ENCODE peak calls at places on chromosomes 13 and 19, in ten cellular contexts. Q, N, Y, P, J, K, S, X, F and Z are unnamed samples.

GRCh38 chr19:56639217-56639616 is 3.7 kb upstream of the SMIM17 start:
- DNase-seq in N (peak; percentile 30), K (peak; percentile 5), Q (no peak), F (no peak), P (no peak), J (no peak), Y (peak; percentile 3), S (no peak), X (peak; percentile 8), Z (no peak)

GRCh38 chr19:35249848-35250711 is 1.3 kb downstream of the LSR start:
- DNase-seq in P (no peak), K (no peak), J (no peak), Y (no peak), F (no peak), Q (peak; percentile 7), S (no peak), N (no peak), X (no peak), Z (no peak)

GRCh38 chr19:10228925-10229324 is 2.2 kb downstream of the S1PR2 start:
- DNase-seq in K (peak; percentile 73), Y (peak; percentile 41), X (peak; percentile 57), J (no peak), N (peak; percentile 39), Q (peak; percentile 54), S (no peak), F (no peak), P (no peak), Z (peak; percentile 34)

GRCh38 chr19:7788178-7788932 is 25.3 kb downstream of the CLEC4M start:
- DNase-seq in N (no peak), X (no peak), K (no peak), J (no peak), Y (no peak), P (no peak), F (no peak), S (no peak), Q (peak; percentile 36), Z (peak; percentile 57)

GRCh38 chr19:54218960-54219661 is 3.7 kb downstream of the LILRB3 start:
- DNase-seq in X (no peak), Y (no peak), J (no peak), N (no peak), S (no peak), P (no peak), K (no peak), Q (no peak), F (no peak), Z (no peak)

GRCh38 chr13:60617863-60618733 is 221.1 kb downstream of the TDRD3 start:
- DNase-seq in X (peak; percentile 63), J (no peak), P (no peak), K (no peak), N (peak; percentile 43), F (no peak), Y (peak; percentile 36), Q (peak; percentile 38), S (no peak), Z (no peak)

GRCh38 chr19:18416778-18417249 is 2.4 kb upstream of the SSBP4 start:
- DNase-seq in Y (peak; percentile 78), X (peak; percentile 96), J (no peak), N (peak; percentile 67), K (peak; percentile 80), S (no peak), Q (peak; percentile 88), P (no peak), F (peak; percentile 71), Z (peak; percentile 96)

GRCh38 chr13:103952183-103952582 is 886.0 kb upstream of the SLC10A2 start:
- DNase-seq in S (no peak), J (no peak), F (no peak), K (no peak), N (peak; percentile 9), P (no peak), X (no peak), Q (no peak), Y (no peak), Z (no peak)

GRCh38 chr19:31350693-31351211 is 1.5 kb upstream of the TSHZ3 start:
- DNase-seq in S (no peak), P (no peak), Q (peak; percentile 51), K (no peak), J (no peak), N (peak; percentile 22), X (peak; percentile 66), Y (peak; percentile 56), F (peak; percentile 41), Z (peak; percentile 78)

GRCh38 chr19:2380567-2380966 is 20.5 kb downstream of the TMPRSS9 start:
- DNase-seq in N (no peak), X (no peak), Q (no peak), K (no peak), P (no peak), F (no peak), S (no peak), Y (no peak), J (no peak), Z (no peak)

GRCh38 chr19:32748497-32748896 is 28.9 kb downstream of the TDRD12 start:
- DNase-seq in X (no peak), J (no peak), S (no peak), Q (peak; percentile 17), P (peak; percentile 35), Y (no peak), K (peak; percentile 49), N (peak; percentile 4), F (no peak), Z (no peak)

GRCh38 chr13:64810701-64811258 is 2419.4 kb downstream of the PCDH9 start:
- DNase-seq in Y (peak; percentile 29), Q (no peak), K (no peak), X (peak; percentile 11), P (no peak), S (no peak), N (peak; percentile 62), J (no peak), F (no peak), Z (no peak)

GRCh38 chr13:89066868-89067466 is 1395.8 kb downstream of the SLITRK5 start:
- DNase-seq in F (peak; percentile 14), Y (peak; percentile 0), S (no peak), P (no peak), Q (peak; percentile 18), N (peak; percentile 68), K (peak; percentile 27), J (peak; percentile 14), X (peak; percentile 38), Z (no peak)

GRCh38 chr19:33234092-33234491 is 8.4 kb upstream of the SLC7A10 start:
- DNase-seq in X (no peak), J (no peak), S (no peak), N (no peak), Y (no peak), Q (no peak), K (no peak), F (no peak), P (no peak), Z (peak; percentile 13)

GRCh38 chr19:35211545-35212230 is 16.9 kb downstream of the FAM187B start:
- DNase-seq in P (peak; percentile 77), S (no peak), F (no peak), Q (no peak), X (no peak), J (no peak), N (no peak), K (no peak), Y (no peak), Z (no peak)

GRCh38 chr13:41061075-41061913 is at the start of gene WBP4:
- DNase-seq in P (peak; percentile 89), J (no peak), K (peak; percentile 96), Q (peak; percentile 92), S (peak; percentile 80), N (peak; percentile 88), Y (peak; percentile 95), X (peak; percentile 96), F (peak; percentile 94), Z (peak; percentile 95)
- TF ChIP-seq CTCF in P (no peak), J (peak; percentile 30), K (no peak), Q (no peak), S (no peak), N (no peak), Y (peak; percentile 20), X (peak; percentile 29), F (no peak), Z (no peak)

DNA sequence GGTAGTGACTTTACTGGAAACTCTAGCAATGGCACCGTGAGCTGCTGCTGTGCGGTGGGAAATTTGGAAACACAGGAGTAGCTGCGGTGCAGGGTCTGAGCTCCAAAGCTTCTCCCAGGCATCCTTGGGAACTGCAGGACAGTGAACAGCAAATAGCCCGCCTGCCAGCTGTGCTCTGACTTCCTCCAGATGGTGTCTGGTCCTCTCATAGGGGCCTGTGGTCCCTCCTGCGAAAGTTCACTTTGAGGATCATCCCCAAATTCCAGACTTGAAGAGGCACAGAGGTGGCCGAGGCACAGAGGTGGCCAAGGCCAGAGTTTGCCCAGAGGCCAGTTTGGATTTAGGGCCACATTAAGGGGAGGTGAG is 287.3 kb upstream of the MAB21L1 start:
- DNase-seq in Q (no peak), S (no peak), K (no peak), F (no peak), X (no peak), P (no peak), J (no peak), Y (no peak), N (no peak), Z (no peak)
- TF ChIP-seq CTCF in Q (no peak), S (no peak), K (no peak), F (no peak), X (no peak), P (no peak), J (no peak), Y (no peak), N (no peak), Z (no peak)

GRCh38 chr13:67075239-67075638 is 154.9 kb downstream of the PCDH9 start:
- DNase-seq in K (no peak), X (peak; percentile 64), S (no peak), Y (peak; percentile 15), Q (no peak), N (peak; percentile 1), J (no peak), F (no peak), P (no peak), Z (no peak)
- TF ChIP-seq CTCF in K (no peak), X (peak; percentile 40), S (no peak), Y (peak; percentile 20), Q (no peak), N (peak; percentile 29), J (no peak), F (peak; percentile 14), P (no peak), Z (no peak)

DNA sequence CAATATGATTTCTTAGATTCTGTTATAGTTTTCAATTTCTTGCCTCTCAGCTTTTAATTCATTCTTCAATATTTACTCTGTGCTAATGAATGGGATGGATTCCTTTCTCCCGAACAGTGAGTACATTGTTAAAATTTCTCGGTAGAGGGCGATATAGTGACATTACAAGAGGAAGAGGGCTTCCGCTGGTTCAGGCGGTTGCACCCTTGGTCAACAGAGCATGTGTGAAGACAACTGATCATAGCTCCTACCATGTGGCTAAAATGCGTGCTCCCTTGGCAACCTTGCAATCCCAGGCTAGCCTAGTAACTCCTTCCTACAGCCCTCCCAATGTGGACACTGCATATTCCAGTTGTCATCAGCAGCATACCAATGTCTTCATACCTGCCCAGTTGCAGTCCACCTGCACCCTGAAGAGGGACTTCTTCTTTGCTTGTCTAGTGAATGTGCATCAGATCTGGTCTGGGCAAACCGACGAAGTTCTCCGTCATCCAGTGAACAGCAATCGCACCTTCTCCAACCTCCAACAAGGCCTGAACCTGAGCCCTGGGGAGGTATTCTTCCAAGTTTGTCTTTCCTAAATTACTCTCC is 653.0 kb upstream of the GPC6 start:
- DNase-seq in K (peak; percentile 59), X (peak; percentile 61), J (no peak), Y (peak; percentile 7), Q (peak; percentile 33), P (no peak), F (no peak), N (peak; percentile 9), S (no peak), Z (peak; percentile 31)
- TF ChIP-seq CTCF in K (no peak), X (peak; percentile 46), J (peak; percentile 44), Y (peak; percentile 23), Q (peak; percentile 31), P (no peak), F (peak; percentile 56), N (peak; percentile 38), S (no peak), Z (peak; percentile 67)